ENCODE peak calls at places on chromosomes 5 and 9, in four cellular contexts. P is H1, E is IMR-90, G is GM12878. T is an unnamed sample.
A peak's percentile ranks its signal among the peaks of the same experiment; 100 is the strongest.

GRCh38 chr5:2742921-2743679 is 8.4 kb downstream of the IRX2 start:
- DNase-seq in P (no peak), E (no peak), G (no peak), T (no peak)

GRCh38 chr5:80866372-80866771 is 93.8 kb upstream of the RASGRF2 start:
- DNase-seq in P (no peak), E (no peak), G (no peak), T (no peak)

GRCh38 chr9:107899961-107900330 is 410.4 kb upstream of the KLF4 start:
- DNase-seq in P (no peak), E (no peak), G (no peak), T (no peak)

GRCh38 chr5:72456391-72457060 is 50.7 kb downstream of the ZNF366 start:
- DNase-seq in P (no peak), E (no peak), G (no peak), T (no peak)

GRCh38 chr5:172274951-172275753 is 8.4 kb downstream of the UBTD2 start:
- DNase-seq in P (no peak), E (no peak), G (peak; percentile 55), T (no peak)

GRCh38 chr5:176844706-176845391 is 34.5 kb downstream of the UNC5A start:
- DNase-seq in P (no peak), E (peak; percentile 16), G (no peak), T (no peak)

GRCh38 chr9:111118256-111118950 is 80.1 kb upstream of the LPAR1 start:
- DNase-seq in P (no peak), E (peak; percentile 89), G (no peak), T (no peak)

GRCh38 chr5:146647656-146648199 is 131.7 kb upstream of the GPR151 start:
- DNase-seq in P (no peak), E (no peak), G (no peak), T (no peak)

GRCh38 chr5:105506692-105507277 is 1944.2 kb upstream of the NUDT12 start:
- DNase-seq in P (no peak), E (peak; percentile 16), G (no peak), T (peak; percentile 24)

GRCh38 chr5:138636401-138636944 is 61.3 kb upstream of the HSPA9 start:
- DNase-seq in P (no peak), E (no peak), G (no peak), T (no peak)

GRCh38 chr5:128966846-128967245 is 1.6 kb downstream of the SLC27A6 start:
- DNase-seq in P (no peak), E (no peak), G (no peak), T (no peak)

GRCh38 chr5:24183941-24184340 is 460.8 kb downstream of the CDH10 start:
- DNase-seq in P (no peak), E (no peak), G (no peak), T (no peak)

GRCh38 chr9:33791117-33791516 is 4.2 kb upstream of the PRSS3 start:
- DNase-seq in P (no peak), E (peak; percentile 69), G (no peak), T (peak; percentile 73)

GRCh38 chr9:130707225-130707976 is 13.8 kb downstream of the EXOSC2 start:
- DNase-seq in P (no peak), E (peak; percentile 68), G (no peak), T (peak; percentile 75)

GRCh38 chr5:87369431-87369830 is 43.3 kb downstream of the CCNH start:
- DNase-seq in P (no peak), E (no peak), G (no peak), T (no peak)

GRCh38 chr9:3951266-3951665 is 348.6 kb downstream of the GLIS3 start:
- DNase-seq in P (no peak), E (peak; percentile 28), G (no peak), T (no peak)

GRCh38 chr5:43174586-43174985 is 17.4 kb upstream of the NIM1K start:
- DNase-seq in P (no peak), E (no peak), G (no peak), T (no peak)

GRCh38 chr9:19913151-19913550 is 124.3 kb upstream of the SLC24A2 start:
- DNase-seq in P (no peak), E (no peak), G (no peak), T (no peak)

GRCh38 chr5:72067682-72068470 is 39.4 kb upstream of the MAP1B start:
- DNase-seq in P (no peak), E (peak; percentile 85), G (no peak), T (peak; percentile 14)

GRCh38 chr5:149651686-149652085 is 70.4 kb downstream of the ARHGEF37 start:
- DNase-seq in P (no peak), E (no peak), G (no peak), T (no peak)

GRCh38 chr5:173512637-173513435 is 103.6 kb downstream of the BOD1 start:
- DNase-seq in P (no peak), E (no peak), G (peak; percentile 13), T (no peak)

GRCh38 chr5:2133080-2133479 is 250.4 kb upstream of the IRX4 start:
- DNase-seq in P (no peak), E (no peak), G (no peak), T (no peak)

GRCh38 chr5:146103594-146103993 is 1.8 kb downstream of the PLAC8L1 start:
- DNase-seq in P (no peak), E (no peak), G (no peak), T (no peak)

GRCh38 chr9:76585487-76586459 is 126.8 kb downstream of the GCNT1 start:
- DNase-seq in P (no peak), E (no peak), G (no peak), T (no peak)

GRCh38 chr9:93680445-93681315 is 104.3 kb downstream of the PHF2 start:
- DNase-seq in P (no peak), E (no peak), G (no peak), T (no peak)

GRCh38 chr9:93679536-93680444 is 103.4 kb downstream of the PHF2 start:
- DNase-seq in P (no peak), E (no peak), G (no peak), T (no peak)

GRCh38 chr9:93682155-93682968 is 106.0 kb downstream of the PHF2 start:
- DNase-seq in P (peak; percentile 60), E (peak; percentile 23), G (no peak), T (peak; percentile 79)

GRCh38 chr9:93683331-93684134 is 107.1 kb downstream of the PHF2 start:
- DNase-seq in P (no peak), E (no peak), G (no peak), T (no peak)

DNA sequence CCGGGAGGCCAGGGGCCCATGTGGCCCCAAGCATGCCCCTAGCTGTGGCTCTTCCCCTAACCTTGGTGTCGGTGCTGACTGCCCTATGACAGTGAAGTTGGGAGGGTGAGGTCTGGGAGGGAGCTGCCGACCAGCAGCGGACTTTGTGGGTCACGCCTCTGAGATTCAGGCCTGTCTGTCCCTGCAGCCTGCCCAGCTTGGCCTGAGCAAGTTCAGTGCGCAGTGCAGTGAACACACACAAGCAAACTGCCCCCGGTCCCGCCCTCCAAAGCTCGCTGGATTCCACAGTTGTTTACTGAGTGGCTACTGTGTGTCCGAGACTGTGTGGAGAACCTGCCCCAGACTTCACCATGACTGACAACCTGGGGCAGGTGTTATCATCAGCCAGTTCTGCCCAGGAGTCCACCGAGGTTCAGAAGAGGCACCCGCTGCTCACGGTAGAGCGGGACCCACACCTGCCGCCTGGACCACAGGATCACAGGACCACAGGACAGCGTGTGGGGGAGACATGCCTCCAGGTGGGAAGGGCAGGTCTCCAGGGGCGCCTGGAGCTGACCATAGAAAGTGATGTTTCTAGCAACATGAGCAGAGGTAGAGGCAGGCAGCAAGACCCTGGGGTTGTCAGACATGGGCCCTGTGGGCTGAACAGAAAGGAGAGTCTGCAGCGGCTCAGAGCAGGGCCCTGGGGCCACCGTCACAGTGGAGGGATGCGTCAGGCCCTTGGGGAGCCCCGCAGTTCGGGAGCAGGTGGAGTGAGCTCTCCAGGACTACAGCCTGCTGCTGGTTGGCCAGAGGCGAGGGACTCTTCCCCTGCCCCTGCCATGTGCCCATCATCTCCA is 105.2 kb downstream of the PHF2 start:
- DNase-seq in P (no peak), E (no peak), G (no peak), T (no peak)
- TF ChIP-seq CHD1 in P (no peak), E (no peak), G (no peak), T (no peak)

DNA sequence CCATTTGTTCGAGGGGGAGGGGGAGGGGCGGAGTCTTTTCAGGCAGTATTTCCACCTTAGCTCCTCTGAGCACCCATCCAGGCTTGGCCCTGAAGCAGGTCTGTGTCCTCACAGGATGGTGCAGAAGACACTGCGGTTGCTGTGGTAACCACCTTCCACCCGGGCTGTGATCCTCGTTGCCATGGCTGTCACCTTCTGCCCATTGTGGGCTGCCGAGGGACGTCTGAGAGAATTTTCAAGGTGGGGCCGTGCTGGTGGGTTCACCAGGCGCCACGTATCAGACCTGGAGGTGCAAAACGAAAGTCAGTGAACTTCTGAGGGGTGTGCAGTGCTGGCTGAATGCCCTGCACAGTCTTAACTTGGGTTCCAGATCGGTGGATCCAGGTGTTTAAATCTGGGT is 26.7 kb downstream of the POLR1E start:
- DNase-seq in P (no peak), E (no peak), G (no peak), T (no peak)
- TF ChIP-seq CHD1 in P (no peak), E (no peak), G (no peak), T (no peak)

GRCh38 chr5:10306114-10306513 is 1.6 kb downstream of the CMBL start:
- DNase-seq in P (no peak), E (no peak), G (no peak), T (no peak)

GRCh38 chr5:10307206-10308148 is at the start of gene CMBL:
- DNase-seq in P (no peak), E (peak; percentile 48), G (no peak), T (peak; percentile 90)

GRCh38 chr5:10308844-10309243 is 1.1 kb upstream of the CMBL start:
- DNase-seq in P (no peak), E (no peak), G (no peak), T (peak; percentile 45)

GRCh38 chr5:10304932-10305331 is 2.8 kb downstream of the CMBL start:
- DNase-seq in P (no peak), E (no peak), G (no peak), T (peak; percentile 74)

GRCh38 chr5:10306806-10307205 is 896 bp downstream of the CMBL start:
- DNase-seq in P (no peak), E (no peak), G (no peak), T (no peak)
- TF ChIP-seq CHD1 in P (no peak), E (no peak), G (no peak), T (no peak)

GRCh38 chr5:147819371-147819770 is 12.1 kb downstream of the SPINK1 start:
- DNase-seq in P (no peak), E (no peak), G (no peak), T (no peak)

GRCh38 chr5:147826351-147826750 is 5.1 kb downstream of the SPINK1 start:
- DNase-seq in P (no peak), E (no peak), G (no peak), T (no peak)

GRCh38 chr5:147821791-147822190 is 9.7 kb downstream of the SPINK1 start:
- DNase-seq in P (no peak), E (no peak), G (no peak), T (no peak)

GRCh38 chr5:147818290-147818689 is 13.2 kb downstream of the SPINK1 start:
- DNase-seq in P (no peak), E (no peak), G (no peak), T (no peak)

DNA sequence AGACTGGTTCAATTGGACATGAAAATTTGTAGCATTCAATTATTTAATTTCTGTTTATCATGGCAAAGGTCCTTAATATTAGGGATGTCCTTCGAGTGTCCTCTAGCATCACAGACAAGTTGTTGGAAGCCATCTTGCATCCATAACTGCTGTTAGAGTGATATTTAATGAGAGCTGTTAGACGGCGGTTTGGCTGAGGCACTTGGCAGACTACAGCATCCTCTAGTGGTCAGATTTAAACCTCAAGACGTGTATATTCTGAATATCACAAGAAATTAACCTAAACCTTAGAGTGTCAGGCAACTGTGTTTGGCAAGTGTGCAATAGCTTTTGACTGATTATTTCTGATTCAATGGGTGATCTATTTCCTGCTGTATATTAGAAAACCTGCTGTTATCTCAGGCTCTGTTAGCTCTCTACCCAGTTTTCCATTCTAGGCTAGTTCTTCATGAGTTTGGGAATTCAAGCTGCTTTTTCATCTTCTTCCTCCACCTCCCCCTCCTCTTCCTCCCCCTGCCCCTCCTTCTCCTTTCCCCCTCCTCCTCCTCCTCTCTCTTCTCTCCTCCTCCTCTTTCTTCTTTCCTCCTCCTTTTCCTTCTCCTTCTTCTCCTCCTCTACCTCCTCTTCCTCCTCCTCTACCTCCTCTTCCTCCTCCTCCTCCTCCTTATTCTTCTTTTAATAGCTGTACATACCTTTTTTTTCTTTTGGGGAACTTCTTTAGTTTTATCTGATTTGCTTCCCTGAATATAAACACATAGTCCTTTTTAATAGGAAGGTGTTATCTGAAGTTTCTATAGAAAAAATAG is 8.6 kb downstream of the SPINK1 start:
- DNase-seq in P (peak; percentile 31), E (peak; percentile 61), G (peak; percentile 12), T (peak; percentile 7)
- TF ChIP-seq CHD1 in P (no peak), E (no peak), G (no peak), T (no peak)